ENCODE peak calls at places on chromosomes 12 and 14, in seven cellular contexts. L is K562, N is HCT116, W is SK-N-SH, F is HepG2, J is H1, E is GM12878. U is an unnamed sample.

GRCh38 chr12:11016937-11017336 is 5.5 kb downstream of the TAS2R19 start:
- DNase-seq in L (no peak), N (no peak), W (no peak), F (no peak), J (no peak), E (no peak), U (no peak)

GRCh38 chr12:3215410-3215975 is 138.3 kb downstream of the TSPAN9 start:
- DNase-seq in L (no peak), N (no peak), W (no peak), F (no peak), J (no peak), E (no peak), U (no peak)

GRCh38 chr12:4148418-4149056 is 125.0 kb upstream of the CCND2 start:
- DNase-seq in L (no peak), N (no peak), W (no peak), F (no peak), J (no peak), E (peak), U (no peak)

GRCh38 chr12:54684636-54685630 is 36.8 kb upstream of the DCD start:
- DNase-seq in L (no peak), N (no peak), W (no peak), F (no peak), J (no peak), E (no peak), U (peak)

GRCh38 chr12:119096429-119097202 is 82.1 kb upstream of the HSPB8 start:
- DNase-seq in L (no peak), N (no peak), W (no peak), F (no peak), J (no peak), E (no peak), U (no peak)

GRCh38 chr14:55968741-55969140 is 149.5 kb upstream of the PELI2 start:
- DNase-seq in L (no peak), N (no peak), W (no peak), F (no peak), J (no peak), E (no peak), U (no peak)

GRCh38 chr12:16492820-16493797 is 112.9 kb downstream of the LMO3 start:
- DNase-seq in L (no peak), N (no peak), W (no peak), F (peak), J (no peak), E (no peak), U (no peak)

GRCh38 chr12:132437252-132438138 is 52.5 kb upstream of the FBRSL1 start:
- DNase-seq in L (no peak), N (no peak), W (no peak), F (peak), J (no peak), E (no peak), U (peak)

GRCh38 chr14:67077914-67078313 is 111.3 kb upstream of the GARIN2 start:
- DNase-seq in L (no peak), N (no peak), W (no peak), F (no peak), J (no peak), E (no peak), U (no peak)

GRCh38 chr12:31765931-31766330 is 37.1 kb upstream of the AMN1 start:
- DNase-seq in L (no peak), N (no peak), W (no peak), F (no peak), J (no peak), E (no peak), U (no peak)

GRCh38 chr14:75439989-75440388 is 12.2 kb downstream of the JDP2 start:
- DNase-seq in L (no peak), N (no peak), W (no peak), F (no peak), J (no peak), E (no peak), U (no peak)

GRCh38 chr12:120366884-120367251 is 2.1 kb downstream of the MSI1 start:
- DNase-seq in L (no peak), N (no peak), W (no peak), F (peak), J (no peak), E (no peak), U (no peak)

GRCh38 chr14:45819107-45819506 is 566.1 kb upstream of the MIS18BP1 start:
- DNase-seq in L (no peak), N (no peak), W (no peak), F (no peak), J (no peak), E (no peak), U (no peak)

GRCh38 chr12:33588082-33588712 is 148.6 kb upstream of the SYT10 start:
- DNase-seq in L (peak), N (no peak), W (no peak), F (no peak), J (peak), E (no peak), U (no peak)

GRCh38 chr12:124469193-124469888 is 98.1 kb downstream of the NCOR2 start:
- DNase-seq in L (peak), N (no peak), W (no peak), F (no peak), J (peak), E (no peak), U (no peak)

GRCh38 chr14:103828315-103828967 is 18.9 kb downstream of the PPP1R13B start:
- DNase-seq in L (no peak), N (no peak), W (no peak), F (no peak), J (no peak), E (no peak), U (no peak)

GRCh38 chr12:82862069-82862841 is 175.5 kb downstream of the TMTC2 start:
- DNase-seq in L (no peak), N (no peak), W (peak), F (no peak), J (no peak), E (no peak), U (no peak)

GRCh38 chr14:89801128-89801527 is 153.4 kb downstream of the EFCAB11 start:
- DNase-seq in L (no peak), N (no peak), W (no peak), F (no peak), J (no peak), E (no peak), U (no peak)

GRCh38 chr14:29738056-29738455 is 189.6 kb downstream of the PRKD1 start:
- DNase-seq in L (no peak), N (no peak), W (no peak), F (no peak), J (no peak), E (no peak), U (no peak)

GRCh38 chr14:88439088-88439487 is 53.6 kb downstream of the SPATA7 start:
- DNase-seq in L (no peak), N (no peak), W (no peak), F (no peak), J (no peak), E (no peak), U (no peak)

GRCh38 chr14:66233571-66233970 is 252.6 kb upstream of the CCDC196 start:
- DNase-seq in L (no peak), N (no peak), W (peak), F (no peak), J (no peak), E (no peak), U (no peak)

GRCh38 chr14:22549304-22549962 is 39.6 kb downstream of the DAD1 start:
- DNase-seq in L (no peak), N (no peak), W (no peak), F (no peak), J (no peak), E (no peak), U (no peak)

GRCh38 chr14:95045255-95045701 is 112.1 kb downstream of the DICER1 start:
- DNase-seq in L (no peak), N (no peak), W (no peak), F (no peak), J (no peak), E (no peak), U (no peak)

GRCh38 chr12:130835011-130835410 is 4.0 kb downstream of the STX2 start:
- DNase-seq in L (no peak), N (no peak), W (no peak), F (no peak), J (no peak), E (no peak), U (no peak)

GRCh38 chr12:93573552-93574223 is 1.2 kb downstream of the SOCS2 start:
- DNase-seq in L (no peak), N (no peak), W (no peak), F (no peak), J (no peak), E (no peak), U (no peak)

GRCh38 chr12:89029961-89030360 is 322.3 kb downstream of the DUSP6 start:
- DNase-seq in L (no peak), N (no peak), W (no peak), F (no peak), J (no peak), E (no peak), U (no peak)

GRCh38 chr14:69543341-69544249 is 31.1 kb downstream of the CCDC177 start:
- DNase-seq in L (no peak), N (peak), W (no peak), F (no peak), J (no peak), E (no peak), U (no peak)

GRCh38 chr12:29726321-29726692 is 57.4 kb downstream of the TMTC1 start:
- DNase-seq in L (no peak), N (no peak), W (no peak), F (no peak), J (no peak), E (no peak), U (no peak)

GRCh38 chr12:67630373-67631088 is 18.0 kb upstream of the DYRK2 start:
- DNase-seq in L (no peak), N (no peak), W (peak), F (peak), J (peak), E (peak), U (no peak)

GRCh38 chr12:80632835-80633234 is 74.6 kb upstream of the MYF6 start:
- DNase-seq in L (no peak), N (no peak), W (peak), F (peak), J (peak), E (no peak), U (peak)

GRCh38 chr12:53180931-53181645 is 363 bp upstream of the CSAD start:
- DNase-seq in L (peak), N (peak), W (peak), F (peak), J (no peak), E (no peak), U (peak)

GRCh38 chr12:91423336-91424050 is 240.9 kb upstream of the DCN start:
- DNase-seq in L (no peak), N (no peak), W (no peak), F (no peak), J (no peak), E (no peak), U (no peak)

GRCh38 chr12:111975161-111975931 is 37.6 kb downstream of the TMEM116 start:
- DNase-seq in L (peak), N (no peak), W (no peak), F (peak), J (no peak), E (no peak), U (no peak)

GRCh38 chr12:118743896-118744700 is 237.2 kb upstream of the SRRM4 start:
- DNase-seq in L (no peak), N (no peak), W (peak), F (no peak), J (no peak), E (no peak), U (no peak)

GRCh38 chr14:49865431-49865859 is 12.9 kb upstream of the NEMF start:
- DNase-seq in L (peak), N (no peak), W (peak), F (peak), J (no peak), E (no peak), U (peak)

GRCh38 chr12:48164456-48164855 is 7.1 kb upstream of the ASB8 start:
- DNase-seq in L (no peak), N (no peak), W (no peak), F (no peak), J (no peak), E (no peak), U (no peak)

GRCh38 chr12:121668750-121669524 is 517 bp downstream of the MORN3 start:
- DNase-seq in L (peak), N (no peak), W (peak), F (peak), J (no peak), E (no peak), U (no peak)

GRCh38 chr14:38775986-38776385 is 327.0 kb downstream of the SEC23A start:
- DNase-seq in L (no peak), N (no peak), W (no peak), F (no peak), J (no peak), E (no peak), U (no peak)
- TF ChIP-seq JUND in L (no peak), N (no peak), W (no peak), F (no peak), J (no peak), E (no peak), U (no peak)

GRCh38 chr14:101442451-101442850 is 118.8 kb upstream of the DIO3 start:
- DNase-seq in L (no peak), N (no peak), W (no peak), F (no peak), J (no peak), E (no peak), U (no peak)
- TF ChIP-seq JUND in L (no peak), N (no peak), W (no peak), F (no peak), J (no peak), E (no peak), U (no peak)

GRCh38 chr14:20494935-20495766 is 10.2 kb upstream of the RNASE10 start:
- DNase-seq in L (no peak), N (peak), W (no peak), F (no peak), J (no peak), E (no peak), U (no peak)

GRCh38 chr14:20499881-20500280 is 5.5 kb upstream of the RNASE10 start:
- DNase-seq in L (no peak), N (no peak), W (no peak), F (no peak), J (no peak), E (no peak), U (no peak)

GRCh38 chr14:20498622-20499021 is 6.7 kb upstream of the RNASE10 start:
- DNase-seq in L (no peak), N (no peak), W (no peak), F (no peak), J (no peak), E (no peak), U (no peak)

GRCh38 chr14:20501346-20501745 is 4.0 kb upstream of the RNASE10 start:
- DNase-seq in L (no peak), N (no peak), W (no peak), F (no peak), J (no peak), E (no peak), U (no peak)

GRCh38 chr14:20499108-20499507 is 6.2 kb upstream of the RNASE10 start:
- DNase-seq in L (no peak), N (no peak), W (no peak), F (no peak), J (peak), E (no peak), U (peak)
- TF ChIP-seq JUND in L (no peak), N (no peak), W (no peak), F (no peak), J (no peak), E (no peak), U (no peak)

DNA sequence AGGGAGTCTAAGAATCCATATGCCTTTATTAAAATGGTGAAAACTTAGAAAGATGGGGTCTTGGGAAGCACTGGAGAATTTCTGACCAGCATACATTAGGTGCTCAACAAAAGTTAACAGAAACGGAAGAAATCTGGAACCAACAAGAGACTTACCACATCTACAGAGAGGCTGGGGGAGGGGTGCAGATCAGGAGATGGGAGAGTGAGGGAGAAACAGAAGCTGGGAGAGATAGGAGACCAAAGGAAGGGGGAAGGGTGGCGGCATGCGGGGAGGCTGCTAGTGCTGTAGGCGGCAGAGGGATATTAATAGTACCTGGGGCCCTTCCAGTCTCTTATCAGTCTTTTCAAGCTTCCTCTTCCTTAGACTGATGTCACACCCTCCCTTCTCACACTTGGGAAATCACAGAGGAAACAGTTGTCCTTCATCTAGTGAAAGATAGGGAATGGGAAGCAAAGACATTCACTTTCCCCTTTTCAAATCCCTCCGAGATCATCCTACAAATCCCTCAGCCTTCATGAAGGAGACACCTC is 18.1 kb downstream of the ZBTB39 start:
- DNase-seq in L (peak), N (no peak), W (no peak), F (no peak), J (no peak), E (no peak), U (no peak)
- TF ChIP-seq JUND in L (peak), N (no peak), W (no peak), F (no peak), J (no peak), E (no peak), U (no peak)

GRCh38 chr14:100012478-100012925 is 52.7 kb upstream of the EVL start:
- DNase-seq in L (no peak), N (no peak), W (no peak), F (no peak), J (no peak), E (peak), U (no peak)
- TF ChIP-seq JUND in L (no peak), N (no peak), W (no peak), F (no peak), J (no peak), E (no peak), U (no peak)

DNA sequence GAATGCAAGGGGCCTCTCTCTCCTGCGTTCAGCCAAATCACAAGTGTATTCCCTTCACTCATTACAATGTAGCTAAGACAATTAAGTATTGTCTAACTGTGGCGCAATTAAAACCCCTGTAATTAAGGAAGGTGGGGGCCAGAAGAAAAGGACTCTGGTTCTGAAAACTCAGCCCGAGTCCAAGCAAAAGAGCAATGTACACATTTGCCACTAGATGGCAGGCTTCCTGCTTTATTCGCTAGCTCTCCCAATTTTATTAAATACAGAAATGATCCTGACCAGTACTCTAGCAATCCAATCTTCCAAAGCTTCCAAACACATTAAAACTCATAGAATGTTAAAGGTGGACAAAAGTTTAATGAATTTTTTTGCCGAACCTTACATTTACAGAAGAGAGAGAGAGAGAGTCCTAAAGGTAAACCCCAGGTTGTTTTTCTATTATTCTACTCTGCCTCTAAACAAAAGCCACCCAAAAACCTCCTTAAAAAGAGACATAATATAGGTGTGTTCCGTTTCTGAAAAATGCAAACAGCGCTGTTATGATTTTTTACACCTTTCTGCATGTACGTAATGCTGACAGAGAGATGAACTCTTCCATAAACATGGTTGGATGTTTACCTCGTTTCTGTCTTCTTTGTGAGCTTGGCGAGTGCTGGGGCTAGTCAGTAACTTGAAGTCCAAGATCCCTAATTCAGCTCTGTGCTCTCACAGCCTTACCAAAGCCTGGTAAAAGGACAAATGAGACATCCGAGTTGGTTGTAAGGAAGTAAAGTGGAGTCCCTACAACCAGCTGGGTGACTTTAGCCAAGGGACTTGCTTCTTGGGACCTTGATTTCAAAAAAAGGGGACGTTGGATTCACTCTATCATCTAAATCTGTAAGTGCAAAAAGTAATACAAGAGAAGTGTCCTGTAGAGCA is 50.9 kb upstream of the VASH1 start:
- DNase-seq in L (peak), N (peak), W (peak), F (peak), J (no peak), E (no peak), U (peak)
- TF ChIP-seq JUND in L (no peak), N (no peak), W (no peak), F (no peak), J (no peak), E (no peak), U (no peak)